ENCODE peak calls at places on chromosomes 6 and 20, in five cellular contexts. Q is neural crest cell, V is tibial artery, Z is endothelial cell of umbilical vein, X is psoas muscle. B is an unnamed sample.

GRCh38 chr6:43405354-43405753 is 22.0 kb upstream of the ABCC10 start:
- DNase-seq in Q (no peak), V (no peak), Z (no peak), X (no peak), B (no peak)

GRCh38 chr6:79544299-79544927 is 7.2 kb upstream of the LCA5 start:
- DNase-seq in Q (no peak), V (no peak), Z (no peak), X (no peak), B (no peak)

GRCh38 chr6:56808871-56809359 is 146.0 kb upstream of the BEND6 start:
- DNase-seq in Q (no peak), V (no peak), Z (no peak), X (no peak), B (no peak)

GRCh38 chr6:18352842-18353241 is 34.3 kb upstream of the RNF144B start:
- DNase-seq in Q (no peak), V (no peak), Z (no peak), X (no peak), B (no peak)

GRCh38 chr6:102415891-102416290 is 1022.4 kb downstream of the GRIK2 start:
- DNase-seq in Q (no peak), V (no peak), Z (no peak), X (no peak), B (no peak)

GRCh38 chr6:89217308-89217999 is at the start of gene GABRR1:
- DNase-seq in Q (no peak), V (no peak), Z (no peak), X (no peak), B (no peak)

GRCh38 chr20:51500936-51501335 is 41.6 kb downstream of the NFATC2 start:
- DNase-seq in Q (no peak), V (no peak), Z (no peak), X (no peak), B (no peak)

GRCh38 chr20:62832951-62833391 is 16.1 kb downstream of the COL9A3 start:
- DNase-seq in Q (no peak), V (no peak), Z (no peak), X (no peak), B (no peak)

GRCh38 chr6:142387997-142388815 is 86.4 kb downstream of the ADGRG6 start:
- DNase-seq in Q (no peak), V (no peak), Z (peak; percentile 81), X (no peak), B (no peak)

GRCh38 chr6:10621227-10621626 is 73.2 kb downstream of the C6orf52 start:
- DNase-seq in Q (no peak), V (no peak), Z (no peak), X (no peak), B (no peak)

GRCh38 chr20:10581823-10582222 is 92.0 kb downstream of the JAG1 start:
- DNase-seq in Q (no peak), V (no peak), Z (no peak), X (no peak), B (no peak)

GRCh38 chr6:148577687-148578488 is 168.9 kb upstream of the UST start:
- DNase-seq in Q (peak; percentile 65), V (peak; percentile 80), Z (peak; percentile 68), X (peak; percentile 90), B (peak; percentile 65)

GRCh38 chr6:166223091-166223490 is 55.4 kb upstream of the TBXT start:
- DNase-seq in Q (no peak), V (no peak), Z (no peak), X (no peak), B (no peak)

GRCh38 chr6:130525378-130525777 is 159.6 kb downstream of the TMEM200A start:
- DNase-seq in Q (no peak), V (no peak), Z (no peak), X (no peak), B (no peak)

GRCh38 chr6:36839819-36840379 is 655 bp upstream of the CPNE5 start:
- DNase-seq in Q (peak; percentile 51), V (no peak), Z (no peak), X (peak; percentile 70), B (peak; percentile 70)

GRCh38 chr20:19921349-19921793 is 95.8 kb upstream of the NAA20 start:
- DNase-seq in Q (no peak), V (peak; percentile 67), Z (no peak), X (peak; percentile 56), B (no peak)

GRCh38 chr6:45786243-45786795 is 229.3 kb downstream of the CLIC5 start:
- DNase-seq in Q (no peak), V (no peak), Z (no peak), X (no peak), B (no peak)

GRCh38 chr6:96675617-96676016 is 112.7 kb downstream of the FHL5 start:
- DNase-seq in Q (no peak), V (no peak), Z (no peak), X (no peak), B (no peak)
- TF ChIP-seq CTCF in Q (no peak), V (no peak), Z (no peak), X (no peak), B (no peak)

DNA sequence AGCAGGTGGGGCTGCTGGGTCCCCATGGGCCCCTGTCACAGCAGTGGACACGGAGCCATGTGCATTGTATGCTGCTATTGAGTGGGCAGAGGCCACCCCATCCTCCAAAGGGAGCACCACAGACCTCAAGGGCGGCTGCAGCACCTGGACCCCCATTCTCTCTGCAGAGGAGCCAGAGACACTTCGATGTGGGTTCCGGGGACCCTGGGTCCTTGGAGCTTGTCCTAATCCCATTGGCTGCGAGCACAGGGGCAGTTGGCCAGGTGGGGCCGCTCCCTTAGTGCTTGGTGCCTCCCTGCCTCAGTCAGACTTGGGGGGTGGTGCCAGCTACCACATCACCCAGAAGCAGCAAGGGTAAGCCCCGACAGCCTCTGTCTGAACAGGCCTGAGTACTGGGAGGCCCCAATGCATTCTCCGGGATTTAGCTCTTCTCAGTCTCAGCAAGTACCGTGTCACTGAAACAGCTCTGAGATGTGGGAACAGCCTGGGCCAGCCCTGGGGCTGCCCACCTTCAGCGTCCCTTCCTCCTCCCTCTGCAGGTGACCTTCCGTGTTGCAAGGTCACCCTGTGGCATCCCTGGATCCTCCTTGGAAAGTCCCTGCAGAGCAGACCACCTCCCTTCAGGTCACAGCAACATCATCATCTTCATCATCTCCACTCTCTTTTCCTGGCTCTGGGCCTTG is 73.9 kb downstream of the GINS1 start:
- DNase-seq in Q (no peak), V (no peak), Z (no peak), X (peak; percentile 30), B (no peak)
- TF ChIP-seq CTCF in Q (no peak), V (no peak), Z (no peak), X (no peak), B (no peak)

GRCh38 chr20:59400666-59401065 is 100.3 kb downstream of the EDN3 start:
- DNase-seq in Q (no peak), V (no peak), Z (no peak), X (no peak), B (no peak)

GRCh38 chr20:59395729-59396128 is 95.3 kb downstream of the EDN3 start:
- DNase-seq in Q (no peak), V (no peak), Z (no peak), X (no peak), B (no peak)

GRCh38 chr20:59402697-59403096 is 102.3 kb downstream of the EDN3 start:
- DNase-seq in Q (no peak), V (no peak), Z (no peak), X (no peak), B (no peak)

GRCh38 chr20:59399426-59400099 is 99.2 kb downstream of the EDN3 start:
- DNase-seq in Q (no peak), V (no peak), Z (no peak), X (no peak), B (no peak)

GRCh38 chr20:59398552-59399265 is 98.3 kb downstream of the EDN3 start:
- DNase-seq in Q (no peak), V (no peak), Z (no peak), X (no peak), B (no peak)
- TF ChIP-seq CTCF in Q (no peak), V (no peak), Z (no peak), X (no peak), B (no peak)

DNA sequence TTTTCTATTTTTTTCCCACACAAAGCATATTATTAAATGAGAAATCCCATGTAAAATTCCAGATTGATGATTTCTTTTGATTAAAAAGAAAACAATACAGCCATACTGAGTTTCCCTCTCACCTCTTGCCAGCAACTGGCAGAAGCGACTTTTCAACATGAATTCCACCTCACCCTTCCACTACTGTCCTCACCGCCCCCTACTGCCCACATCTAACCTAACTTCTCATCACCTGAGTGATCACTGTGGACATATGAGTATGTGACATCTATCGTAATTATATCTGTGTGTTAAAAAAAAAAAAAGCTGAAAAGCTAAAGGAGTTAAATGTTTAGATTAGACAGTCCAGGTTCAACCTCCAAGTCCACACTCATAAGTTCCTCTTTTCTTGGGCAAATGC is 528.6 kb downstream of the PRKN start:
- DNase-seq in Q (no peak), V (no peak), Z (no peak), X (no peak), B (no peak)
- TF ChIP-seq CTCF in Q (no peak), V (no peak), Z (no peak), X (no peak), B (no peak)

GRCh38 chr20:431012-431904 is 23.2 kb downstream of the RBCK1 start:
- DNase-seq in Q (peak; percentile 51), V (peak; percentile 40), Z (peak; percentile 76), X (peak; percentile 79), B (no peak)
- TF ChIP-seq CTCF in Q (peak; percentile 63), V (peak; percentile 54), Z (peak; percentile 86), X (peak; percentile 54), B (peak; percentile 22)

GRCh38 chr20:18276821-18277220 is 11.5 kb upstream of the ZNF133 start:
- DNase-seq in Q (peak; percentile 79), V (peak; percentile 46), Z (peak; percentile 59), X (peak; percentile 62), B (peak; percentile 45)

GRCh38 chr20:18271160-18271559 is 17.2 kb upstream of the ZNF133 start:
- DNase-seq in Q (no peak), V (no peak), Z (no peak), X (no peak), B (no peak)

GRCh38 chr20:18267815-18268214 is 20.5 kb upstream of the ZNF133 start:
- DNase-seq in Q (peak; percentile 50), V (no peak), Z (peak; percentile 7), X (no peak), B (no peak)

GRCh38 chr20:18273738-18274137 is 14.6 kb upstream of the ZNF133 start:
- DNase-seq in Q (no peak), V (no peak), Z (no peak), X (no peak), B (no peak)

DNA sequence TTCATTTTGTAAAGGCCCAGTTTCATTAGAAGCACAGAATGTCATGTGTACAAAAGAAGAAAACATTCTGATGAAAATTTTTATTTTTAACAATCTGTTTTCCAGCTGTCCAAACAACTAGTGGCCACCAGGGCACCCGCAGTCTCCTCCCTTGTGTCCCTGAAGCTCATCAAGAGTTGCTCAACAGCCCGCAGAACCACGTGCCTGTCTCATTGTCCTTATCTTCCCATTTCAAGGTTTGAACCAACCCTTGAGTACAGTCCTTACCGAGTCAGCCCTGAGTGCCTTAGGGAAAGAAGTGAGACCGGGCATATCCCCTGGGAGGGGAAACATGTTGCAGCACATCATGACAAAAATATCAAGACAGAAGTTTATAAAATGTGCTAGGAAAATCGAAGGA is 15.9 kb upstream of the ZNF133 start:
- DNase-seq in Q (no peak), V (peak; percentile 28), Z (no peak), X (peak; percentile 69), B (no peak)
- TF ChIP-seq CTCF in Q (peak; percentile 40), V (no peak), Z (peak; percentile 2), X (no peak), B (no peak)

B was measured in mesothelial cell of epicardium.